ENCODE peak calls at places on chromosomes 3 and 15, in four cellular contexts. A is fibroblast of mammary gland; L is CD8-positive, alpha-beta T cell; U is choroid plexus epithelial cell. Z is an unnamed sample.
A peak's percentile ranks its signal among the peaks of the same experiment; 100 is the strongest.

GRCh38 chr15:66740802-66741201 is 38.8 kb downstream of the SMAD6 start:
- DNase-seq in A (peak; percentile 53), L (no peak), U (no peak), Z (no peak)

GRCh38 chr3:159635047-159635641 is 353.5 kb upstream of the IL12A start:
- DNase-seq in A (peak; percentile 43), L (no peak), U (peak; percentile 54), Z (no peak)

GRCh38 chr3:71067977-71068376 is 515.6 kb downstream of the FOXP1 start:
- DNase-seq in A (no peak), L (no peak), U (no peak), Z (peak; percentile 97)

GRCh38 chr15:88882745-88883144 is 12.6 kb downstream of the HAPLN3 start:
- DNase-seq in A (peak; percentile 78), L (no peak), U (peak; percentile 42), Z (no peak)

GRCh38 chr3:131568460-131568859 is 65.7 kb upstream of the MRPL3 start:
- DNase-seq in A (no peak), L (no peak), U (peak; percentile 3), Z (no peak)

GRCh38 chr3:73270839-73271483 is 209.5 kb downstream of the EBLN2 start:
- DNase-seq in A (peak; percentile 34), L (no peak), U (no peak), Z (no peak)

GRCh38 chr3:142270407-142270806 is 45.0 kb upstream of the GK5 start:
- DNase-seq in A (peak; percentile 8), L (peak; percentile 54), U (peak; percentile 31), Z (peak; percentile 14)

GRCh38 chr15:40843885-40844542 is at the start of gene SPINT1:
- DNase-seq in A (no peak), L (no peak), U (no peak), Z (no peak)

GRCh38 chr3:8536106-8537052 is 34.8 kb downstream of the LMCD1 start:
- DNase-seq in A (peak; percentile 76), L (no peak), U (peak; percentile 83), Z (no peak)

GRCh38 chr3:178804606-178805005 is 267.0 kb downstream of the ZMAT3 start:
- DNase-seq in A (no peak), L (no peak), U (no peak), Z (no peak)

GRCh38 chr3:127384717-127385539 is 97.1 kb upstream of the PRR20G start:
- DNase-seq in A (no peak), L (no peak), U (no peak), Z (no peak)

GRCh38 chr3:184361532-184361931 is at the start of the genes CLCN2 and POLR2H:
- DNase-seq in A (no peak), L (no peak), U (peak; percentile 37), Z (no peak)

GRCh38 chr3:139533781-139534443 is 5.6 kb downstream of the RBP1 start:
- DNase-seq in A (peak; percentile 19), L (no peak), U (peak; percentile 84), Z (no peak)

GRCh38 chr3:45595364-45596154 is 1.0 kb downstream of the LIMD1 start:
- DNase-seq in A (peak; percentile 59), L (no peak), U (no peak), Z (no peak)

GRCh38 chr3:11556851-11557644 is 86.7 kb downstream of the VGLL4 start:
- DNase-seq in A (peak; percentile 96), L (no peak), U (peak; percentile 97), Z (no peak)

GRCh38 chr3:14728113-14728512 is 53.2 kb downstream of the C3orf20 start:
- DNase-seq in A (no peak), L (no peak), U (no peak), Z (no peak)

GRCh38 chr3:14721126-14721864 is 46.4 kb downstream of the C3orf20 start:
- DNase-seq in A (no peak), L (no peak), U (no peak), Z (no peak)

GRCh38 chr3:14730703-14731102 is 55.8 kb downstream of the C3orf20 start:
- DNase-seq in A (no peak), L (no peak), U (no peak), Z (no peak)

GRCh38 chr3:14725564-14726420 is 50.9 kb downstream of the C3orf20 start:
- DNase-seq in A (peak; percentile 39), L (no peak), U (peak; percentile 56), Z (no peak)

DNA sequence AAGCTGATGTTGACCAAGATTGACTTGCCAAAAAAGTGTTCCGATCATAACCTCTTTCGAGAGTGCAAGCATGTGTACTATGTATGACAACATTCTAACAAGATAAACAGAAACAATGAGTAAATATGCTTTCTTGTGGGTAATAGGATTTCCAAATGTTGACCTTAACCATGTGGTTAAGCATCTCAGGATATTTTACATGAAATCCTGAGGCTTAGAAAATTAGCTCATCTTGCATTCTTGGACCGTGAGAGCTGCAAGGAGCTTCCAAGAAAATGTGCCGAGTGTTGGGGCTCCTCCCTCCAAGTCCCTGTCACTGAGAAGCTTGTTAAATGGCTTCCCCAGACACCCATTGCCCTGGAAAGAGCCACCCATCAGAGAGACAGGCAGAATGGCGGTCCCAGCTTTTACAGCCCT is 50.1 kb downstream of the C3orf20 start:
- DNase-seq in A (peak; percentile 86), L (no peak), U (peak; percentile 85), Z (no peak)
- H3K4me3 ChIP-seq in A (no peak overlapping the region), L (no peak overlapping the region), U (no peak overlapping the region), Z (no peak overlapping the region)

GRCh38 chr3:119794971-119795612 is 13.2 kb downstream of the NR1I2 start:
- DNase-seq in A (peak; percentile 15), L (no peak), U (peak; percentile 16), Z (peak; percentile 8)
- H3K4me3 ChIP-seq in A (no peak overlapping the region), L (no peak overlapping the region), U (no peak overlapping the region), Z (no peak overlapping the region)

GRCh38 chr15:90871716-90872480 is 3.5 kb downstream of the FURIN start:
- DNase-seq in A (no peak), L (no peak), U (no peak), Z (no peak)

GRCh38 chr15:90869601-90870353 is 1.4 kb downstream of the FURIN start:
- DNase-seq in A (peak; percentile 88), L (no peak), U (peak; percentile 81), Z (peak; percentile 47)

GRCh38 chr15:90871097-90871715 is 2.8 kb downstream of the FURIN start:
- DNase-seq in A (no peak), L (peak; percentile 73), U (no peak), Z (no peak)

GRCh38 chr15:90869140-90869541 is 753 bp downstream of the FURIN start:
- DNase-seq in A (no peak), L (no peak), U (no peak), Z (no peak)

GRCh38 chr15:90870354-90871096 is 2.1 kb downstream of the FURIN start:
- DNase-seq in A (no peak), L (no peak), U (peak; percentile 30), Z (peak; percentile 51)
- H3K4me3 ChIP-seq in A (peak overlapping the region; percentile 66), L (peak overlapping the region; percentile 72), U (peak overlapping the region; percentile 72), Z (peak overlapping the region; percentile 73)

DNA sequence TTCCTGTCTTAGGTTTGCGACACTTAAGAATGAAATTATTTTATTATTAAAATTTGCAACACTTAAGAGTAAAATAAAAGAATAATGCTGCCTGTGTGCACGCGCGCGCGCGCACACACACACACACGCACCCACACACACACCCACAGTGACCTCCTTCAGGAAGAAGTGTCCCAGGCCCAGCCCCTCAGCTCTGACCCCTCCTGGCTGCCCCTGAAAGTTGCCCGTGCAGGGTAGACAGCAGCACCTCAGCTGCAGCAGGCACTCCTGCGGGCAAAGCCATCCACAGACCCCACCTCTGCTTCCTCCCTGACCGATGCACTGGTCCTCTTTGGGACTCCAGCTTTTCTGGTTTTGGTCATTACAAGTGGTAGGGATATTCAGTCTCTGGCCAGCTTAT is 478.2 kb downstream of the NTRK3 start:
- DNase-seq in A (no peak), L (no peak), U (no peak), Z (no peak)
- H3K4me3 ChIP-seq in A (no peak overlapping the region), L (no peak overlapping the region), U (no peak overlapping the region), Z (no peak overlapping the region)

DNA sequence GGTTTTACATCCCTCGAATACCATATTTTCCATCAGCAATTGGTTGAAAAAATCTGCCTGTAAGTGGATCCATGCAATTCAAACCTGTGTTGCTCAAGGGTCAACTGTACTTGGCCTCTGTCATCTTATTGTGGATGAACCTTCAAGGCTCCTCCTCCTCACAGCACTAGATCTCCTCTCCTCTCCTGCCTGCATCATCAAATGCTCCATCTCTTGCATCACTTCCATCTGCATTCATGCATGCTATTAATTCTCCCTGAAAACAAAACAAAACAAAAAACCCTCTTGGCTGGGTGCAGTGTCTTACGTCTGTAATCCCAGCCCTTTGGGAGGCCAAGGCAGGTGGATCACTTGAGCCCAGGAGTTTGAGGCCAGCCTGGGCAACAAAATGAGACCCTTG is 10.1 kb downstream of the BCL2L10 start:
- DNase-seq in A (peak; percentile 99), L (no peak), U (peak; percentile 97), Z (no peak)
- H3K4me3 ChIP-seq in A (no peak overlapping the region), L (no peak overlapping the region), U (no peak overlapping the region), Z (no peak overlapping the region)

GRCh38 chr15:80778621-80778963 is 578 bp upstream of the CEMIP start:
- DNase-seq in A (no peak), L (no peak), U (no peak), Z (no peak)
- H3K4me3 ChIP-seq in A (no peak overlapping the region), L (no peak overlapping the region), U (peak overlapping the region; percentile 68), Z (no peak overlapping the region)

GRCh38 chr3:107857854-107858253 is 233.0 kb downstream of the CD47 start:
- DNase-seq in A (no peak), L (no peak), U (no peak), Z (no peak)
- H3K4me3 ChIP-seq in A (no peak overlapping the region), L (no peak overlapping the region), U (no peak overlapping the region), Z (no peak overlapping the region)

DNA sequence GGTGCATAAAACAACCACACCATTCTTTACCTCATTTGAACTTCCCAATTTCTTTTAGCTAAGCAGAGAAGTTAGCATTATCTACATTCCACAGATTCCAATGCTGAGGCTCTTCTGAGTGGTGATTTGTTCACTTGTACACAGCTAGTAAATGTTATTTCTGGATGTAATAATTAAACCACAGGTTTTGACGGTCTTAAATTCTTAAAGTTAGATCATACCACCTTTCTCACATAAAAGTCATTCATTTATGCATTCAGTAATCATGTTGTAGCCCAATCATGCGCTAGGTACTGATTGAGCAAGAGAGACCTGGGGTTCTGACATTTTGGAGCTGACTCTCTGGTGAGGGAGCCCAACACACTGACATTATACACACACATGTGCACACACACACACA is 102.5 kb downstream of the SST start:
- DNase-seq in A (peak; percentile 51), L (no peak), U (peak; percentile 92), Z (no peak)
- H3K4me3 ChIP-seq in A (no peak overlapping the region), L (no peak overlapping the region), U (no peak overlapping the region), Z (no peak overlapping the region)

DNA sequence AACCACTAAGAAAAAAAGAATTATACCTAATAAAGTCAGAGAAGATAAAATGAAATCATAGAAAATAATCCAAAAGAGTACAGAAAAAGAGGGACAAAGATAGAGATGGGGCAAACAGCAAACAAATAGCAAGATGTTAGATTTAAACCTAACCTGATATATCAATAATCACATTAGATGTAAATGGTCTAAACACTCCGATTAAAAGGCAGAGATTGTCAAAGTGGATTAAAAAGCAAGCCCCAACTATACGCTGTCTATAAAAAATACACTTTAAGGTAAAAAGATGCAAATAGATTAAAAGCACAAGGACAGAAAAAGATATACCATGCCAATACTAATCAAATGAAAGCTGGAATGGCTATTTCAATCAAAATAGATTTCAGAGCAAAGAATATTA is 16.8 kb downstream of the ADPGK start:
- DNase-seq in A (no peak), L (no peak), U (no peak), Z (no peak)
- H3K4me3 ChIP-seq in A (no peak overlapping the region), L (no peak overlapping the region), U (no peak overlapping the region), Z (no peak overlapping the region)